ENCODE peak calls at places on chromosomes 6 and 20, in seven cellular contexts. Z, R, O, K, G, B and J are unnamed samples.

GRCh38 chr6:133835901-133836300 is 53.0 kb upstream of the TCF21 start:
- DNase-seq in O (no peak), Z (no peak), R (no peak), B (no peak), G (no peak), K (no peak), J (no peak)

GRCh38 chr6:35737413-35738211 is 780 bp downstream of the ARMC12 start:
- DNase-seq in B (peak), G (no peak), O (peak), Z (no peak), K (no peak), R (peak), J (peak)

GRCh38 chr6:152195896-152196295 is 388.4 kb downstream of the ESR1 start:
- DNase-seq in B (no peak), K (no peak), R (no peak), G (no peak), O (no peak), Z (no peak), J (no peak)

GRCh38 chr6:168514216-168514615 is 73.2 kb downstream of the SMOC2 start:
- DNase-seq in G (no peak), R (no peak), O (peak), K (no peak), B (no peak), Z (no peak), J (no peak)

GRCh38 chr6:44154067-44154466 is 4.6 kb upstream of the CAPN11 start:
- DNase-seq in O (no peak), R (no peak), K (no peak), G (no peak), Z (no peak), B (no peak), J (no peak)

GRCh38 chr6:71287926-71288227 is 734 bp upstream of the OGFRL1 start:
- DNase-seq in B (no peak), Z (no peak), G (no peak), O (no peak), K (peak), R (no peak), J (no peak)

GRCh38 chr6:111600154-111600553 is 5.5 kb downstream of the TRAF3IP2 start:
- DNase-seq in K (no peak), Z (no peak), G (no peak), O (no peak), R (no peak), B (no peak), J (no peak)

GRCh38 chr6:1689141-1689540 is 79.4 kb downstream of the FOXC1 start:
- DNase-seq in K (no peak), G (no peak), Z (no peak), O (no peak), R (no peak), B (no peak), J (no peak)

GRCh38 chr20:35006009-35006408 is 50.3 kb downstream of the MYH7B start:
- DNase-seq in B (no peak), K (no peak), Z (no peak), R (no peak), G (no peak), O (no peak), J (no peak)

GRCh38 chr20:59999502-59999901 is 41.3 kb downstream of the CDH26 start:
- DNase-seq in G (no peak), Z (no peak), K (no peak), O (no peak), R (no peak), B (no peak), J (no peak)

GRCh38 chr20:32986331-32986966 is 17.8 kb downstream of the SUN5 start:
- DNase-seq in R (no peak), K (no peak), G (no peak), O (no peak), Z (no peak), B (no peak), J (no peak)

GRCh38 chr6:147841749-147842148 is 333.3 kb downstream of the SAMD5 start:
- DNase-seq in K (no peak), R (no peak), B (no peak), Z (no peak), G (no peak), O (no peak), J (no peak)

GRCh38 chr6:139730340-139730974 is 356.0 kb upstream of the CITED2 start:
- DNase-seq in B (no peak), G (no peak), K (no peak), O (no peak), R (no peak), Z (no peak), J (no peak)

GRCh38 chr20:40702504-40702903 is 13.5 kb upstream of the MAFB start:
- DNase-seq in B (peak), K (no peak), R (peak), G (no peak), O (no peak), Z (no peak), J (no peak)

GRCh38 chr6:94278146-94278545 is 858.8 kb upstream of the EPHA7 start:
- DNase-seq in R (no peak), Z (no peak), O (no peak), B (no peak), K (no peak), G (no peak), J (no peak)

GRCh38 chr20:58708246-58708931 is 15.8 kb downstream of the NPEPL1 start:
- DNase-seq in O (peak), G (no peak), Z (peak), K (no peak), R (no peak), B (no peak), J (no peak)

GRCh38 chr6:80217799-80218198 is 111.3 kb downstream of the BCKDHB start:
- DNase-seq in R (no peak), G (no peak), K (no peak), B (no peak), Z (no peak), O (no peak), J (no peak)

GRCh38 chr6:127210725-127211124 is 55.9 kb upstream of the RNF146 start:
- DNase-seq in B (no peak), G (no peak), Z (no peak), K (no peak), R (no peak), O (no peak), J (no peak)

GRCh38 chr6:144675231-144675861 is 390.2 kb downstream of the UTRN start:
- DNase-seq in R (no peak), O (no peak), B (no peak), Z (no peak), K (peak), G (no peak), J (no peak)

GRCh38 chr6:164005312-164005711 is 590.8 kb downstream of the QKI start:
- DNase-seq in Z (no peak), B (no peak), O (no peak), G (no peak), K (no peak), R (no peak), J (no peak)

GRCh38 chr6:159977242-159978214 is 8.6 kb downstream of the IGF2R start:
- DNase-seq in Z (no peak), B (no peak), G (no peak), R (no peak), O (no peak), K (no peak), J (no peak)

GRCh38 chr6:139381216-139381615 is 6.8 kb upstream of the CITED2 start:
- DNase-seq in R (no peak), Z (no peak), G (no peak), K (no peak), O (no peak), B (no peak), J (no peak)

GRCh38 chr6:160428818-160429744 is 80.9 kb downstream of the SLC22A3 start:
- DNase-seq in R (no peak), G (peak), Z (peak), B (no peak), K (no peak), O (no peak), J (no peak)

GRCh38 chr6:5121956-5122355 is 36.8 kb downstream of the PPP1R3G start:
- DNase-seq in K (no peak), R (no peak), B (no peak), G (no peak), O (no peak), Z (no peak), J (no peak)

GRCh38 chr20:10322073-10323012 is 103.7 kb downstream of the SNAP25 start:
- DNase-seq in K (no peak), G (no peak), B (no peak), O (peak), Z (no peak), R (no peak), J (no peak)

GRCh38 chr6:106220485-106220884 is 105.1 kb downstream of the ATG5 start:
- DNase-seq in R (no peak), B (no peak), O (no peak), Z (no peak), G (no peak), K (peak), J (no peak)

GRCh38 chr6:129776542-129776941 is 66.6 kb upstream of the ARHGAP18 start:
- DNase-seq in Z (no peak), O (no peak), B (no peak), R (no peak), G (no peak), K (no peak), J (no peak)

GRCh38 chr6:56906752-56907151 is 48.2 kb upstream of the BEND6 start:
- DNase-seq in K (no peak), G (no peak), O (no peak), B (no peak), Z (no peak), R (no peak), J (no peak)

GRCh38 chr6:33132121-33132524 is 56.3 kb downstream of the HLA-DPB1 start:
- DNase-seq in K (no peak), G (no peak), R (no peak), O (no peak), Z (no peak), B (no peak), J (no peak)

GRCh38 chr6:143592335-143592734 is 80.8 kb upstream of the FUCA2 start:
- DNase-seq in G (no peak), B (peak), Z (peak), K (no peak), O (no peak), R (peak), J (peak)

GRCh38 chr6:155014715-155015300 is 19.7 kb downstream of the TIAM2 start:
- DNase-seq in G (no peak), R (no peak), B (no peak), Z (no peak), O (no peak), K (no peak), J (no peak)

GRCh38 chr20:11432407-11432806 is 485.3 kb upstream of the BTBD3 start:
- DNase-seq in B (no peak), R (no peak), O (no peak), K (no peak), G (no peak), Z (no peak), J (no peak)

GRCh38 chr6:45118684-45119230 is 209.4 kb upstream of the RUNX2 start:
- DNase-seq in K (no peak), Z (no peak), G (no peak), R (no peak), O (no peak), B (no peak), J (no peak)

GRCh38 chr6:22322103-22322882 is 25.5 kb upstream of the PRL start:
- DNase-seq in G (no peak), B (no peak), R (no peak), Z (no peak), O (no peak), K (no peak), J (no peak)

GRCh38 chr6:141874930-141875602 is 257.7 kb upstream of the GJE1 start:
- DNase-seq in B (no peak), Z (no peak), O (no peak), G (no peak), K (no peak), R (no peak), J (no peak)

GRCh38 chr6:4412488-4412887 is 277.1 kb upstream of the ECI2 start:
- DNase-seq in B (no peak), O (no peak), R (no peak), G (no peak), Z (no peak), K (no peak), J (no peak)

GRCh38 chr6:44956426-44956825 is 371.7 kb upstream of the RUNX2 start:
- DNase-seq in R (no peak), Z (no peak), K (no peak), G (no peak), B (no peak), O (no peak), J (no peak)

GRCh38 chr6:124577734-124578281 is 384.4 kb upstream of the RNF217 start:
- DNase-seq in O (no peak), R (no peak), K (no peak), B (no peak), Z (no peak), G (no peak), J (no peak)

GRCh38 chr6:138113588-138114210 is 6.5 kb upstream of the PERP start:
- DNase-seq in Z (no peak), G (no peak), K (no peak), R (no peak), B (no peak), O (no peak), J (no peak)

GRCh38 chr6:138116661-138116999 is 9.4 kb upstream of the PERP start:
- DNase-seq in B (no peak), O (no peak), K (no peak), R (no peak), Z (no peak), G (no peak), J (no peak)

GRCh38 chr6:138115877-138116660 is 8.8 kb upstream of the PERP start:
- DNase-seq in B (peak), Z (no peak), K (peak), O (peak), G (peak), R (peak), J (peak)

GRCh38 chr6:138110229-138110628 is 3.0 kb upstream of the PERP start:
- DNase-seq in R (no peak), O (no peak), K (no peak), B (no peak), Z (no peak), G (no peak), J (no peak)

GRCh38 chr6:138115191-138115590 is 8.0 kb upstream of the PERP start:
- DNase-seq in K (no peak), G (no peak), Z (no peak), B (no peak), O (no peak), R (no peak), J (no peak)
- TF ChIP-seq YY1 in K (no peak), G (no peak), Z (no peak), B (no peak), O (no peak), R (no peak), J (no peak)

GRCh38 chr6:8182857-8183256 is 80.5 kb upstream of the EEF1E1 start:
- DNase-seq in Z (no peak), B (no peak), G (no peak), O (no peak), R (no peak), K (no peak), J (no peak)
- TF ChIP-seq YY1 in Z (no peak), B (no peak), G (no peak), O (no peak), R (no peak), K (no peak), J (no peak)

DNA sequence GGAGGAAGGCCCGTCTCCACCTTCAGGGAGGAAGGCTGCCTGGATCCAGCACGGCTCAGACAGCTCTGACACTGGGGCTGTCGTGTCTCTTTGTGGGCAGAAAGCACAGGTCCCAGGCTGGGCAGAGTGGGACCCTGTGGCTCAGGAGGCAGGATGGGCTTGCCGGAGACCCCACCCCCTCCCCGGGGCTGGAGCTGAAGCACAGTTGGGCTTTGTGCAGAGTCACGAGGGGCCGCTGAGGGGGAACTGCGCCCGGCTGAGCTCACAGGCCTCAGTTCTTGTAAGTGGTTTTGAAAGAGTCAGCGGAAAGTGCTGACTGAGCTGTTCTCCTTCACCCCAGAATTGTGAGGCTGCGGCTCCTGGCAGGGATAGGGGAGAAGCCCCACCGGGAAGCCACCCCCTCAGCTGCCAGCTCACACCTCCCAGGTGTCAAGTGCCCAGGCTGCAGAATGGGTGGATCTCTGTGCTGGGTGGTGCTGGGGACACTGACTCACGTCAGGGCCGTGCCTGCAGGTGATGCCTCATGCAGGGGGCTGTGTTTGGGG is 145.5 kb upstream of the RNF24 start:
- DNase-seq in K (no peak), O (no peak), G (no peak), R (no peak), Z (peak), B (peak), J (no peak)
- TF ChIP-seq YY1 in K (no peak), O (no peak), G (no peak), R (no peak), Z (no peak), B (no peak), J (no peak)

DNA sequence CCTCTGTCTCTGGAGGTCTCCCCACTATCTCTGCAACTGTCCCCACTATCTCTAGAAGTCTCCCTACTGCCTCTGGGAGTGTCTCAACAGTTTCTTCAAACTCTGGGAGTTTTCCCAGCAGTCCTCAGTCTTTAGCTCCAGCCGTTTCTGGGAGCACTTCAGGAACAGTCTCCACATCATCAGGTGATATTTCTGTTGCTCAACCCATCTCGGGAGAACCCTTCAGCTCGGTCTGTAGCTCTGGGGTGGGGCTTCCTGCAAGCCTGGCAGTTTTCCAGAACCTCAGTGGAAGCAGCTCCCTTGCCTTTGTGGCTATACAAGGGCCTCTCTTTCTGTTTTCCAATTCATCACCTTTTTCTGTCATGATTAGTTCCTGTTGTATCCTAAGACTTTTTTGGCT is 3.0 kb upstream of the SFTA2 start:
- DNase-seq in Z (no peak), O (no peak), R (peak), B (no peak), K (no peak), G (no peak), J (no peak)
- TF ChIP-seq YY1 in Z (no peak), O (no peak), R (no peak), B (no peak), K (no peak), G (no peak), J (no peak)

DNA sequence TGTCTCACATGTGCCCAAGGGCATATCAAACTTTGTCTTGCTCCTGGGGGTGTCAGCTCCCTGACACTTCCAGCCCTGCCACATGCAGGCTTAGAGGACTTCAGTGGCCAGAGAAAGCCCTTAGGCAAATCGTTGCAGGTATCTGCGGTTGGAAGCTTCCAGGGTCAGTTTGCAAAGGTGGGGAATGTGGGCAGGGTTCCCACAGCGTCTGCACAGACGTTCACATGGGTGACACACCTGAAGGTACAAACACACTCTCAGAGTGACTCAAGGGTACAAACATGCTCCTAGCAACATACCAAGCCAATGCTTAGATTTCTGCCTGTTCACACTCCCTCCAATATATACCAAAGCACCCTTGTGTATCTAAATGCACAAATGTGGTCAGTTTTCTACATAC is 30.0 kb downstream of the VSTM2L start:
- DNase-seq in Z (no peak), G (no peak), R (no peak), O (no peak), B (no peak), K (no peak), J (no peak)
- TF ChIP-seq YY1 in Z (no peak), G (no peak), R (no peak), O (no peak), B (no peak), K (no peak), J (no peak)

GRCh38 chr20:3101737-3102574 is 17.4 kb upstream of the AVP start:
- DNase-seq in B (no peak), K (peak), G (no peak), R (no peak), O (no peak), Z (no peak), J (no peak)
- TF ChIP-seq YY1 in B (no peak), K (no peak), G (no peak), R (no peak), O (no peak), Z (no peak), J (no peak)

GRCh38 chr20:4681971-4682370 is 39.7 kb upstream of the PRND start:
- DNase-seq in O (no peak), Z (no peak), K (no peak), G (no peak), B (no peak), R (no peak), J (no peak)
- TF ChIP-seq YY1 in O (no peak), Z (no peak), K (no peak), G (no peak), B (no peak), R (no peak), J (no peak)

GRCh38 chr20:24627291-24627690 is 157.9 kb downstream of the SYNDIG1 start:
- DNase-seq in O (no peak), R (no peak), Z (peak), K (no peak), G (no peak), B (no peak), J (no peak)

GRCh38 chr20:24630486-24631172 is 161.2 kb downstream of the SYNDIG1 start:
- DNase-seq in G (no peak), B (no peak), Z (peak), K (no peak), R (no peak), O (no peak), J (no peak)

GRCh38 chr20:24627926-24628325 is 158.5 kb downstream of the SYNDIG1 start:
- DNase-seq in O (no peak), Z (no peak), K (no peak), G (no peak), R (no peak), B (no peak), J (no peak)

GRCh38 chr20:24629668-24630067 is 160.2 kb downstream of the SYNDIG1 start:
- DNase-seq in R (no peak), O (peak), G (no peak), Z (no peak), B (no peak), K (no peak), J (no peak)

DNA sequence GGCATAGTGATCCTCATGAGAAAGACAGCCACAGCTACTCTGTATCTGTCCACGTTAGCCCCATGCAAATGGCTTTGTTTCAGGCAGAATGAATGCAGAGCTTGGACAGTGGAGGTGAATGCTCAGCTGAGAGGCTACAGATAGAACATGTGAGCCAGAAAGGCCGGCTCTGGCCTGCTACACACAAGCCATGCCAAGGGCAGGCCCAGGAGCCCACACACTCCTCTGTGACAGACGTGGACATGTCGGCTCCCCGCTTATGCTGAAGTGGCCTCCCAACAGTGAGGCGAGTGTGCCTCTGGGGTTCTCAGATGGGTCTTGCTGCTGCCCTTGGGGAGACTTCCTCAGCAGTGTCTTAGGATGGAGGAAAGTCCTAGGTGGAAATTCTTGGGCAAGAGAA is 159.6 kb downstream of the SYNDIG1 start:
- DNase-seq in G (no peak), O (no peak), R (no peak), Z (peak), K (no peak), B (no peak), J (no peak)
- TF ChIP-seq YY1 in G (no peak), O (no peak), R (no peak), Z (no peak), K (no peak), B (no peak), J (no peak)

GRCh38 chr20:50267041-50267865 is 76.6 kb downstream of the CEBPB start:
- DNase-seq in G (no peak), K (no peak), B (peak), O (no peak), Z (peak), R (peak), J (peak)
- TF ChIP-seq YY1 in G (no peak), K (no peak), B (peak), O (no peak), Z (no peak), R (no peak), J (no peak)